ENCODE peak calls at places on chromosomes 4 and X, in ten cellular contexts. J is HCT116, E is sigmoid colon, P is stomach, C is transverse colon, V is spleen, H is endothelial cell of umbilical vein, Y is esophagus muscularis mucosa, K is breast epithelium, N is H1. G is an unnamed sample.

GRCh38 chr4:7500404-7500803 is 65.7 kb upstream of the PSAPL1 start:
- DNase-seq in J (no peak), E (no peak), P (no peak), C (no peak), V (no peak), H (no peak), Y (no peak), K (no peak), N (no peak), G (no peak)

GRCh38 chr4:143085224-143085623 is 99.5 kb upstream of the USP38 start:
- DNase-seq in J (no peak), E (no peak), P (no peak), C (no peak), V (no peak), H (peak), Y (no peak), K (no peak), N (no peak), G (no peak)

GRCh38 chr4:152348670-152349069 is 187.2 kb downstream of the FBXW7 start:
- DNase-seq in J (no peak), E (no peak), P (no peak), C (no peak), V (no peak), H (peak), Y (no peak), K (no peak), N (no peak), G (no peak)

GRCh38 chr4:155025762-155026457 is 182.5 kb upstream of the NPY2R start:
- DNase-seq in J (peak), E (no peak), P (peak), C (peak), V (no peak), H (peak), Y (no peak), K (no peak), N (peak), G (peak)

GRCh38 chr4:113636438-113636818 is 125.1 kb downstream of the CAMK2D start:
- DNase-seq in J (no peak), E (no peak), P (no peak), C (no peak), V (no peak), H (no peak), Y (no peak), K (no peak), N (no peak), G (no peak)

GRCh38 chrX:54085666-54086065 is 41.4 kb upstream of the PHF8 start:
- DNase-seq in J (no peak), E (no peak), P (no peak), C (no peak), V (no peak), H (no peak), Y (no peak), K (no peak), N (no peak), G (no peak)

GRCh38 chr4:151719045-151719743 is 41.6 kb downstream of the GATB start:
- DNase-seq in J (no peak), E (no peak), P (no peak), C (no peak), V (no peak), H (no peak), Y (no peak), K (no peak), N (no peak), G (no peak)

GRCh38 chr4:522911-523443 is 24.0 kb downstream of the PIGG start:
- DNase-seq in J (no peak), E (no peak), P (no peak), C (no peak), V (peak), H (no peak), Y (no peak), K (no peak), N (no peak), G (no peak)

GRCh38 chrX:46587158-46587557 is 13.6 kb downstream of the CHST7 start:
- DNase-seq in J (no peak), E (no peak), P (no peak), C (no peak), V (no peak), H (peak), Y (no peak), K (no peak), N (no peak), G (no peak)

GRCh38 chr4:181525641-181526040 is 717.6 kb upstream of the TENM3 start:
- DNase-seq in J (no peak), E (no peak), P (no peak), C (no peak), V (no peak), H (no peak), Y (no peak), K (no peak), N (no peak), G (no peak)

GRCh38 chrX:63128509-63128908 is 222.6 kb downstream of the SPIN4 start:
- DNase-seq in J (peak), E (no peak), P (no peak), C (no peak), V (no peak), H (no peak), Y (no peak), K (no peak), N (peak), G (no peak)

GRCh38 chr4:185317880-185318279 is 77.8 kb downstream of the LRP2BP start:
- DNase-seq in J (no peak), E (no peak), P (no peak), C (no peak), V (no peak), H (peak), Y (no peak), K (no peak), N (no peak), G (no peak)
- TF ChIP-seq CTCF in J (no peak), E (no peak), P (no peak), C (no peak), V (no peak), H (no peak), Y (no peak), K (no peak), N (no peak), G (no peak)

GRCh38 chr4:165343353-165344191 is 16.1 kb downstream of the MSMO1 start:
- DNase-seq in J (no peak), E (no peak), P (no peak), C (no peak), V (no peak), H (peak), Y (no peak), K (no peak), N (no peak), G (no peak)
- TF ChIP-seq POLR2A in J (no peak), E (no peak), P (no peak), C (no peak), V (no peak), H (no peak), Y (no peak), K (no peak), N (no peak), G (no peak)

GRCh38 chr4:141081921-141082381 is 51.3 kb downstream of the RNF150 start:
- DNase-seq in J (no peak), E (no peak), P (no peak), C (no peak), V (no peak), H (no peak), Y (no peak), K (no peak), N (no peak), G (no peak)
- TF ChIP-seq POLR2AphosphoS5 in J (no peak), E (no peak), P (no peak), C (no peak), V (no peak), H (no peak), Y (peak), K (no peak), N (no peak), G (no peak)

GRCh38 chr4:93791570-93792195 is 36.9 kb upstream of the ATOH1 start:
- DNase-seq in J (peak), E (no peak), P (peak), C (peak), V (no peak), H (peak), Y (no peak), K (no peak), N (peak), G (peak)
- TF ChIP-seq CTCF in J (peak), E (peak), P (peak), C (peak), V (peak), H (peak), Y (peak), K (peak), N (peak), G (no peak)

GRCh38 chr4:88291003-88291402 is 6.6 kb upstream of the PPM1K start:
- DNase-seq in J (peak), E (no peak), P (no peak), C (no peak), V (no peak), H (no peak), Y (peak), K (no peak), N (no peak), G (peak)
- TF ChIP-seq POLR2A in J (no peak), E (no peak), P (no peak), C (no peak), V (no peak), H (no peak), Y (no peak), K (no peak), N (no peak), G (no peak)

DNA sequence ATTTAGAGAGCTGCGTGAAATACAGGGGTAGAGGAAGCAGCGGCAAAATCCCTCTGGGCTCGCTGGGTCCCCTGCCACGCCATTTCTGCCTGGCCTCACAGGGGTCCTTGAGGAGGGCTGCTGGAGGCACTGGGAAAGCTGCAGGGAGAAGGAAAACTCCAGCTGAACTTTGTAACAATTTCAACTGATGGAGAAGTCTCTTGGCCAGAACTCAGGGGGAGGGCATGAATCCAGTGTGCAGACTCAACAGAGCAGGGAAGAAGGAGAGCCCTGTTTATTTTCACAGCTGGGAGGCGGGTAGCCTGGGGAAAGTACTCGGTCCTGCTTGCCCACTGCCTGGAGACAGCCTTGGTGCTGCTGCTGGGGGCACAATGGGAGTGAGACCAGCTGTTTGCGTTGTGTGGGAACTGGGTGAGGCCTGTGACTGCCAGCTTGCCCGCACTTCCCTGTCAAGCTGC is 93.2 kb upstream of the MAPK10 start:
- DNase-seq in J (no peak), E (peak), P (no peak), C (no peak), V (no peak), H (no peak), Y (no peak), K (no peak), N (no peak), G (peak)
- TF ChIP-seq POLR2AphosphoS5 in J (no peak), E (no peak), P (no peak), C (no peak), V (no peak), H (no peak), Y (no peak), K (no peak), N (no peak), G (no peak)

DNA sequence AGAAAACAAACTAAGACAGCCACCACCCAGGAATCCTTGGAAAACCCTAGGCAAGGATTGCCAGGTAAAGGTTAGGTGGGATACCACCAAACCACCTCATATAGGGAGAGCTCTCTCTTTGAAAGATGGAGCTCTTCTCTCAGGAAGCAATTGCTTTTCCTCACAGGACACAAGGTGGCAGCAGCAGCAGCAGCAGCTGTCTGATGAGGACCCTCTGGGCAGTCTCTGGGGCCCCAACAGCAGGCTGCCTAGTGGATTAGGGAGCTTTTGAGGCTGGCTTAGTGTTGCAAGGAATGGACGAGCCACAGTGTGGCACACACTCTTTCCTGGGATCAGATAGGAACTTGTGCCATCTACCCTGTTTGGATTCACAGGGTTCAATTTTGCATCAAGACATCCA is 41.4 kb upstream of the CHRDL1 start:
- DNase-seq in J (no peak), E (no peak), P (no peak), C (no peak), V (no peak), H (no peak), Y (no peak), K (no peak), N (no peak), G (no peak)
- TF ChIP-seq CTCF in J (no peak), E (no peak), P (no peak), C (no peak), V (no peak), H (no peak), Y (no peak), K (no peak), N (peak), G (no peak)

GRCh38 chr4:87781569-87781968 is 17.8 kb upstream of the IBSP start:
- DNase-seq in J (no peak), E (no peak), P (no peak), C (no peak), V (no peak), H (no peak), Y (no peak), K (no peak), N (no peak), G (no peak)

GRCh38 chr4:87783781-87784180 is 15.6 kb upstream of the IBSP start:
- DNase-seq in J (no peak), E (no peak), P (no peak), C (no peak), V (no peak), H (no peak), Y (no peak), K (no peak), N (no peak), G (no peak)

DNA sequence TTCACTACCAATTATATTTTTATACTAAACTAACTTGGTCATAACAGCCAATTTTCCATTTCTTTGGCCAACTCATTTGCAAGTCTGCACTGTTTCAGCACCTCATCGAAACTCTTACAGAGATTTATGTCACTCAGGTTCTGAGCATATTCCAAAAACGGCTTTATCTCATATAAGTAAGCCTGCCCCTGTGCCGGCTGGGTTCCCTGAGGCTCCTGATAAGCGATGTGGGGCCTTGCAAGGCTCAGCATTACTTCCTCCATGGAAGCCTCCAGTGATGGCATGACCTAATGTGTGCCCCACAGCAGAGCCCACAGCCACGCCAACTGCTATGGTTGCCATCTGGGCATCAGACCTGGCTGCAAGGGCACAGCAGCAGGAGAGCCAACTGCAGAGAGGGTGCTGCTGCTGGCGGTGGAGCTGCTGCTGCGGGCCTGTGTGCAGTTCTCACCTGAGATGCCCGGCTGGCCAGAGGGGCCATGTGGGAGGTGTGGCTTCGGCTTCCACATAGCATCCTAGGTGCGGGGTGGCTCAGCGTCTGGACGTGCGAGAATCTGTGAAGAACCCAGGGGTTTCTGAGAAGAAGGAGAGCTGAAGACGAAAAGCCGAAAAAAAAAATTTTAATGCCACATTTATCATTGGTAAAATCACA is 13.4 kb upstream of the IBSP start:
- DNase-seq in J (no peak), E (no peak), P (no peak), C (no peak), V (peak), H (no peak), Y (no peak), K (no peak), N (no peak), G (no peak)
- TF ChIP-seq POLR2A in J (no peak), E (no peak), P (no peak), C (no peak), V (no peak), H (no peak), Y (no peak), K (no peak), N (no peak), G (no peak)